ENCODE peak calls at places on chromosomes 2 and 18, in eight cellular contexts. L is neural crest cell, P is lung, H is foreskin fibroblast, K is stomach, N is upper lobe of right lung, G is GM13977, F is fibroblast of villous mesenchyme. R is an unnamed sample.

GRCh38 chr18:37452697-37453385 is 112.8 kb downstream of the CELF4 start:
- DNase-seq in L (no peak), P (peak; percentile 30), H (peak; percentile 16), K (no peak), N (no peak), G (no peak), F (no peak), R (no peak)

GRCh38 chr18:63518178-63519012 is 23.8 kb upstream of the SERPINB12 start:
- DNase-seq in L (peak; percentile 62), P (peak; percentile 66), H (peak; percentile 87), K (peak; percentile 52), N (no peak), G (peak; percentile 44), F (peak; percentile 79), R (no peak)

GRCh38 chr2:195984951-195985726 is 83.5 kb downstream of the DNAH7 start:
- DNase-seq in L (no peak), P (no peak), H (peak; percentile 18), K (no peak), N (no peak), G (no peak), F (no peak), R (no peak)

GRCh38 chr2:29920631-29921559 is 491 bp downstream of the ALK start:
- DNase-seq in L (peak; percentile 20), P (no peak), H (peak; percentile 48), K (no peak), N (no peak), G (peak; percentile 43), F (no peak), R (no peak)

GRCh38 chr18:2654105-2654827 is 1.3 kb upstream of the SMCHD1 start:
- DNase-seq in L (no peak), P (no peak), H (no peak), K (no peak), N (no peak), G (no peak), F (no peak), R (no peak)

GRCh38 chr18:51030537-51031258 is 685 bp downstream of the SMAD4 start:
- DNase-seq in L (peak; percentile 53), P (peak; percentile 70), H (peak; percentile 80), K (peak; percentile 76), N (peak; percentile 90), G (peak; percentile 82), F (peak; percentile 63), R (peak; percentile 81)

GRCh38 chr18:75875559-75875958 is 448.1 kb upstream of the SMIM21 start:
- DNase-seq in L (no peak), P (no peak), H (no peak), K (no peak), N (no peak), G (no peak), F (no peak), R (no peak)

GRCh38 chr2:187993516-187993915 is 298.2 kb upstream of the GULP1 start:
- DNase-seq in L (no peak), P (no peak), H (peak; percentile 21), K (no peak), N (no peak), G (no peak), F (peak; percentile 67), R (no peak)

GRCh38 chr18:79507076-79507545 is 111.4 kb downstream of the NFATC1 start:
- DNase-seq in L (no peak), P (peak; percentile 55), H (peak; percentile 62), K (peak; percentile 69), N (peak; percentile 76), G (no peak), F (peak; percentile 74), R (peak; percentile 62)

GRCh38 chr2:197904446-197904845 is 100.1 kb downstream of the PLCL1 start:
- DNase-seq in L (no peak), P (no peak), H (no peak), K (no peak), N (no peak), G (no peak), F (no peak), R (no peak)

GRCh38 chr2:236161082-236161462 is 7.1 kb downstream of the GBX2 start:
- DNase-seq in L (no peak), P (no peak), H (no peak), K (no peak), N (no peak), G (peak; percentile 41), F (no peak), R (no peak)

GRCh38 chr2:37358466-37358865 is 14.0 kb downstream of the QPCT start:
- DNase-seq in L (no peak), P (no peak), H (no peak), K (no peak), N (no peak), G (no peak), F (no peak), R (no peak)

GRCh38 chr18:50410894-50411293 is 36.0 kb downstream of the SKA1 start:
- DNase-seq in L (no peak), P (no peak), H (peak; percentile 55), K (no peak), N (no peak), G (no peak), F (peak; percentile 67), R (no peak)

GRCh38 chr2:44741507-44741906 is 200.0 kb upstream of the SIX3 start:
- DNase-seq in L (no peak), P (no peak), H (no peak), K (no peak), N (no peak), G (no peak), F (no peak), R (no peak)

GRCh38 chr2:130342020-130342532 is 621 bp upstream of the IMP4 start:
- DNase-seq in L (peak; percentile 72), P (peak; percentile 92), H (peak; percentile 97), K (peak; percentile 91), N (peak; percentile 93), G (peak; percentile 93), F (peak; percentile 94), R (peak; percentile 88)

GRCh38 chr2:130344578-130344977 is 1.9 kb downstream of the IMP4 start:
- DNase-seq in L (no peak), P (no peak), H (no peak), K (no peak), N (no peak), G (no peak), F (no peak), R (no peak)

GRCh38 chr2:130341562-130342019 is 1.1 kb upstream of the IMP4 start:
- DNase-seq in L (no peak), P (no peak), H (no peak), K (no peak), N (no peak), G (no peak), F (no peak), R (no peak)

GRCh38 chr2:130345091-130345490 is 2.4 kb downstream of the IMP4 start:
- DNase-seq in L (no peak), P (no peak), H (no peak), K (no peak), N (no peak), G (no peak), F (no peak), R (no peak)

DNA sequence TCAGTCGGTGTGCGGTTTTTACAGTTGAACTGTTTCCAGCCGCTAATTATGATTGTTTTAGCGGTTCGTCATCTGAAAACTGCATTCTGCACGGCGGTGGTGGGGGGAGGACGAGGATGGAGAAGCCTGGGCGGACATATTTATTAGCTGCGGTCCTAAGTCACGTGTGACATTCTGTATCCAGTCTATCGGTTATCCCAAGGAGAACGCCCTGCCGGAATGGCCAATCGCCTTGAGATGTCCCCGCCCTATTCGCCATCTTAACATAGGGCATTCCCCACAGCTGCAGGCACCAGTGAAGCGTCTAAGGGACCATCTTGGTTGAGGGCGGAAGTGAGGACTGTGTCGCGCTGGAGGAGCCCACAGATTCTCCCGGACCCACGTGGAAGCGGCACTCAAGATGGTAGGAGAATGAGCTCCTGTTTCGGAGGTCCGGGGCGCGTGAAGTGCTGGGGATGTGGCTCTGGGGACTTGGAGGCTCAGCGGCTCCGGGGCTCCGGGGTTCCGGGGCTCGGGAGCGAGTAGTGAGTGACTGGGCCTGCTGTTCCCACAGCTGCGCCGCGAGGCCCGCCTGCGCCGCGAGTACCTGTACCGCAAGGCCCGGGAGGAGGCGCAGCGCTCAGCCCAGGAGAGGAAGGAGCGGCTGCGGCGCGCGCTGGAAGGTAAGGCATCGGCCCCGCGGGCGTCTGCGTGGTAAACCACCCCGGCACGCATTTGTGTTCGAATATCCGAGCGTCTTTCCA is at the start of gene IMP4:
- DNase-seq in L (peak; percentile 80), P (peak; percentile 99), H (peak; percentile 100), K (peak; percentile 97), N (peak; percentile 95), G (peak; percentile 94), F (peak; percentile 100), R (peak; percentile 91)
- TF ChIP-seq CTCF in L (peak; percentile 57), P (no peak), H (peak; percentile 37), K (peak; percentile 28), N (peak; percentile 40), G (peak; percentile 51), F (peak; percentile 45), R (peak; percentile 48)

GRCh38 chr2:1742680-1743395 is 1.5 kb downstream of the PXDN start:
- DNase-seq in L (peak; percentile 60), P (peak; percentile 67), H (peak; percentile 98), K (peak; percentile 36), N (peak; percentile 84), G (no peak), F (peak; percentile 92), R (peak; percentile 82)
- TF ChIP-seq CTCF in L (peak; percentile 50), P (peak; percentile 9), H (peak; percentile 71), K (no peak), N (peak; percentile 48), G (no peak), F (peak; percentile 58), R (peak; percentile 50)

GRCh38 chr2:66017763-66018162 is 417.2 kb upstream of the MEIS1 start:
- DNase-seq in L (no peak), P (peak; percentile 31), H (no peak), K (no peak), N (no peak), G (no peak), F (no peak), R (no peak)

GRCh38 chr2:66014450-66014849 is 420.5 kb upstream of the MEIS1 start:
- DNase-seq in L (no peak), P (no peak), H (no peak), K (no peak), N (no peak), G (no peak), F (no peak), R (no peak)

GRCh38 chr2:66013456-66013855 is 421.5 kb upstream of the MEIS1 start:
- DNase-seq in L (no peak), P (no peak), H (peak; percentile 1), K (no peak), N (no peak), G (no peak), F (no peak), R (no peak)
- TF ChIP-seq CTCF in L (peak; percentile 47), P (no peak), H (no peak), K (no peak), N (peak; percentile 15), G (peak; percentile 48), F (peak; percentile 13), R (peak; percentile 53)

DNA sequence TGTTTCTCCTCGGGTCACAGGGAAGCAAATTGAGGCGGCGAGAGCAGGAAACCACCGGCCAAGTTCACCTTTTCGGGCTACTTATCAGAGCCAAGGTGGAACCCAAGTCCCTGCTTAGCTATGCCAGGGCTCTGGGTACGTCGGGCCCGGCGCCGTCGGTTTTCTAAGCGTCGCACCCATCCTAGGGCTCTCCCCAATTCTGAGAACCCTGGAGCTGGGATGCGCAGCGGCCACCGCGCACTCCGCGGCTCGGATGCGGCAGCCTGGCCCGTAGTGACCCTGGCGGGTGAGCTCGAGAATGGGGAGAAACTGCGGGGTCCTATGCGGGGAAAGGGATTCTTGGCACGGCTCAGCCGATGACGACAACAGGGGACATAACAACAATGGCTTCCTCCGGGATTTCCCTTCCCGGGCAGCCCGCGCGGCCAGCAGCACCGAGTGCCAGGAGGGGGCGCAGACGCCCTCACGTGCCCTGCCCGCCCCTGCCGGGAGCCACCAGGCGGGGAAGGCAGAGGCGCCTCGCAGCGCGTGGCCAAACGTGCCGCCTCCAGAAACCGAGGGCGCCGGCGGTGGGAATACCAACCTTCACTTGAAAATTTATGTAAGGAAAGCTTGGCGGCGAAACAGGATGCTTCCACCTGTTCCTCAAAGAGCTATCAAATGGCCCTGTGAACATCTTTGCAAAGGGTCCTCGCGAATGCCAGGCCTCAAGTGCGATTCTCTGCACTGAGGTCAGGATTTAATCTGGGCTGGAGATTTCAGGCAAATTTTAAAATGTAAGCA is 2.1 kb upstream of the SLC30A3 start:
- DNase-seq in L (peak; percentile 76), P (peak; percentile 56), H (peak; percentile 79), K (peak; percentile 70), N (peak; percentile 85), G (peak; percentile 87), F (peak; percentile 46), R (no peak)
- TF ChIP-seq CTCF in L (peak; percentile 68), P (peak; percentile 48), H (peak; percentile 59), K (peak; percentile 38), N (peak; percentile 57), G (peak; percentile 54), F (peak; percentile 56), R (peak; percentile 76)